ENCODE peak calls at places on chromosomes 2 and 18, in seven cellular contexts. One of them, this sample, is unnamed.

GRCh38 chr2:43343573-43344304 is 117.3 kb upstream of the ZFP36L2 start:
- DNase-seq in AG10803: peak
- DNase-seq in astrocyte: peak
- DNase-seq in WERI-Rb-1: no peak
- DNase-seq in kidney: no peak
- DNase-seq in foreskin fibroblast: peak
- DNase-seq in AG09319: peak
- DNase-seq in this sample: no peak

GRCh38 chr2:60440080-60440753 is 113.2 kb downstream of the BCL11A start:
- DNase-seq in astrocyte: no peak
- DNase-seq in WERI-Rb-1: no peak
- DNase-seq in AG10803: no peak
- DNase-seq in foreskin fibroblast: no peak
- DNase-seq in kidney: no peak
- DNase-seq in AG09319: no peak
- DNase-seq in this sample: no peak

GRCh38 chr2:241901500-241902351 is 32.2 kb downstream of the RTP5 start:
- DNase-seq in AG09319: no peak
- DNase-seq in WERI-Rb-1: no peak
- DNase-seq in kidney: peak
- DNase-seq in AG10803: no peak
- DNase-seq in foreskin fibroblast: no peak
- DNase-seq in astrocyte: no peak
- DNase-seq in this sample: no peak

GRCh38 chr2:159202568-159203071 is 83.9 kb downstream of the WDSUB1 start:
- DNase-seq in AG10803: peak
- DNase-seq in AG09319: peak
- DNase-seq in foreskin fibroblast: peak
- DNase-seq in astrocyte: peak
- DNase-seq in kidney: no peak
- DNase-seq in WERI-Rb-1: no peak
- DNase-seq in this sample: no peak

GRCh38 chr2:132439703-132440398 is 23.2 kb downstream of the GPR39 start:
- DNase-seq in kidney: no peak
- DNase-seq in AG10803: peak
- DNase-seq in AG09319: no peak
- DNase-seq in astrocyte: peak
- DNase-seq in foreskin fibroblast: no peak
- DNase-seq in WERI-Rb-1: no peak
- DNase-seq in this sample: no peak

GRCh38 chr2:216632321-216632951 is 784 bp upstream of the IGFBP2 start:
- DNase-seq in AG09319: no peak
- DNase-seq in WERI-Rb-1: no peak
- DNase-seq in kidney: no peak
- DNase-seq in astrocyte: no peak
- DNase-seq in foreskin fibroblast: no peak
- DNase-seq in AG10803: no peak
- DNase-seq in this sample: no peak

GRCh38 chr2:37670378-37671012 is 947 bp downstream of the CDC42EP3 start:
- DNase-seq in AG10803: no peak
- DNase-seq in foreskin fibroblast: no peak
- DNase-seq in AG09319: no peak
- DNase-seq in WERI-Rb-1: no peak
- DNase-seq in astrocyte: no peak
- DNase-seq in kidney: no peak
- DNase-seq in this sample: no peak

GRCh38 chr2:25512707-25513106 is 160.7 kb downstream of the DTNB start:
- DNase-seq in AG09319: no peak
- DNase-seq in AG10803: no peak
- DNase-seq in WERI-Rb-1: no peak
- DNase-seq in astrocyte: peak
- DNase-seq in kidney: no peak
- DNase-seq in foreskin fibroblast: no peak
- DNase-seq in this sample: no peak

GRCh38 chr2:219520079-219520478 is 5.8 kb downstream of the ASIC4 start:
- DNase-seq in foreskin fibroblast: no peak
- DNase-seq in WERI-Rb-1: peak
- DNase-seq in astrocyte: no peak
- DNase-seq in AG10803: no peak
- DNase-seq in AG09319: no peak
- DNase-seq in kidney: no peak
- DNase-seq in this sample: no peak

GRCh38 chr2:191739194-191739593 is 61.3 kb downstream of the NABP1 start:
- DNase-seq in foreskin fibroblast: no peak
- DNase-seq in AG09319: no peak
- DNase-seq in AG10803: no peak
- DNase-seq in astrocyte: no peak
- DNase-seq in WERI-Rb-1: no peak
- DNase-seq in kidney: no peak
- DNase-seq in this sample: no peak

GRCh38 chr2:3644891-3645605 is 13.0 kb upstream of the ALLC start:
- DNase-seq in kidney: no peak
- DNase-seq in AG09319: no peak
- DNase-seq in foreskin fibroblast: no peak
- DNase-seq in astrocyte: no peak
- DNase-seq in WERI-Rb-1: peak
- DNase-seq in AG10803: no peak
- DNase-seq in this sample: no peak

GRCh38 chr2:105736145-105736544 is 8.6 kb upstream of the NCK2 start:
- DNase-seq in AG09319: no peak
- DNase-seq in foreskin fibroblast: no peak
- DNase-seq in kidney: no peak
- DNase-seq in astrocyte: no peak
- DNase-seq in WERI-Rb-1: no peak
- DNase-seq in AG10803: no peak
- DNase-seq in this sample: no peak

GRCh38 chr18:21682276-21683051 is 22.1 kb downstream of the ABHD3 start:
- DNase-seq in kidney: no peak
- DNase-seq in astrocyte: peak
- DNase-seq in AG09319: no peak
- DNase-seq in WERI-Rb-1: no peak
- DNase-seq in AG10803: peak
- DNase-seq in foreskin fibroblast: peak
- DNase-seq in this sample: no peak

GRCh38 chr2:8662239-8662879 is 19.5 kb upstream of the ID2 start:
- DNase-seq in AG10803: peak
- DNase-seq in foreskin fibroblast: peak
- DNase-seq in astrocyte: peak
- DNase-seq in AG09319: no peak
- DNase-seq in kidney: peak
- DNase-seq in WERI-Rb-1: no peak
- DNase-seq in this sample: no peak

GRCh38 chr2:135985826-135986393 is 484 bp upstream of the DARS1 start:
- DNase-seq in AG10803: no peak
- DNase-seq in foreskin fibroblast: no peak
- DNase-seq in AG09319: no peak
- DNase-seq in kidney: no peak
- DNase-seq in astrocyte: no peak
- DNase-seq in WERI-Rb-1: no peak
- DNase-seq in this sample: no peak

GRCh38 chr2:74502720-74503505 is 3.5 kb upstream of the LBX2 start:
- DNase-seq in astrocyte: peak
- DNase-seq in foreskin fibroblast: peak
- DNase-seq in WERI-Rb-1: no peak
- DNase-seq in kidney: peak
- DNase-seq in AG10803: peak
- DNase-seq in AG09319: peak
- DNase-seq in this sample: no peak
- TF ChIP-seq CTCF in astrocyte: no peak
- TF ChIP-seq CTCF in foreskin fibroblast: peak
- TF ChIP-seq CTCF in WERI-Rb-1: no peak
- TF ChIP-seq CTCF in kidney: no peak
- TF ChIP-seq CTCF in AG10803: peak
- TF ChIP-seq CTCF in AG09319: peak
- TF ChIP-seq CTCF in this sample: no peak

DNA sequence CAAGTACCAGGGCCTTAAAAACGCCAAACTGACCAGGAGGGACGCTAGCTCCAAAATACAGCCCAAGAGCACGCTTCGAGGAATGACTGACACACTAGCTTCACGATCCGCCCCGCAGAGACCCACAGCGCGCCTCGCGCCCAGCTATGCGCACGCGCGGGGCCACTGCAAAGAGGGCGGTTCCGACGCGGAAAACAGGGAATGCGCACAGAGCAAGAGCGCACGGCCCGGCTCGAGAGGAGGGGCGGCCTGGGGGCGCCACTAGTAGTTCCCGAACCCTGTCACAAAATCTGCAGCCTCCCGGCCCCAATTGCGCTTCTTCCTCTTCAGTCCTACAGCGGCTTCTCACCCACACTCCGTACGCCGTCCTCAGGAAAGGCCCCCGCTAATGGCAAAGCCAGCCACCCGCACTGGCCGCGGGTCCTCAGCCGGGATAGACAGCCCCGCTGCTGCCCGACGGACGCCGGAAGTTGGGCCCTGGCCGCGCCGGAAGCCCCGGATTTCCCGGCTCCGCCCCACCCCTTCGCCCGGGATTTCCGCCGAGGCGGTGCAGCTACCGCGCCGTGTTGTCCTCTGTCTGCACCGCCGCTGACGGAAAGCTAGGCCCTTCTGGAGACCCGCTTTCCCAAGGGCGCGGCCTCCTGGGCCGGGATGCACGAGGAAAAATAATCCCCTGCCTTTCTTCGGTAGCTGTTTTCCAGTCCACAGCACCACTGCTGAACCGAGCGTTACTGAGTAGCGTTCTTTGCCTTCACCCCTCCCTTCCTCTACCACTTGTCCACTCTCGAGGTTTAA is at the start of gene HDHD2:
- DNase-seq in WERI-Rb-1: peak
- DNase-seq in astrocyte: peak
- DNase-seq in AG10803: peak
- DNase-seq in kidney: peak
- DNase-seq in AG09319: no peak
- DNase-seq in foreskin fibroblast: peak
- DNase-seq in this sample: peak
- TF ChIP-seq CTCF in WERI-Rb-1: peak
- TF ChIP-seq CTCF in astrocyte: no peak
- TF ChIP-seq CTCF in AG10803: no peak
- TF ChIP-seq CTCF in kidney: no peak
- TF ChIP-seq CTCF in AG09319: no peak
- TF ChIP-seq CTCF in foreskin fibroblast: no peak
- TF ChIP-seq CTCF in this sample: peak

GRCh38 chr2:106843910-106844250 is 42.1 kb downstream of the ST6GAL2 start:
- DNase-seq in astrocyte: no peak
- DNase-seq in AG09319: no peak
- DNase-seq in AG10803: no peak
- DNase-seq in WERI-Rb-1: no peak
- DNase-seq in kidney: no peak
- DNase-seq in foreskin fibroblast: no peak
- DNase-seq in this sample: no peak

GRCh38 chr2:106845716-106846115 is 40.3 kb downstream of the ST6GAL2 start:
- DNase-seq in foreskin fibroblast: no peak
- DNase-seq in kidney: no peak
- DNase-seq in astrocyte: no peak
- DNase-seq in WERI-Rb-1: no peak
- DNase-seq in AG10803: no peak
- DNase-seq in AG09319: no peak
- DNase-seq in this sample: no peak

GRCh38 chr2:106843001-106843909 is 42.7 kb downstream of the ST6GAL2 start:
- DNase-seq in foreskin fibroblast: no peak
- DNase-seq in AG10803: no peak
- DNase-seq in AG09319: no peak
- DNase-seq in astrocyte: no peak
- DNase-seq in kidney: peak
- DNase-seq in WERI-Rb-1: no peak
- DNase-seq in this sample: no peak

GRCh38 chr2:106841886-106842645 is 43.9 kb downstream of the ST6GAL2 start:
- DNase-seq in AG10803: no peak
- DNase-seq in astrocyte: no peak
- DNase-seq in AG09319: no peak
- DNase-seq in foreskin fibroblast: no peak
- DNase-seq in WERI-Rb-1: no peak
- DNase-seq in kidney: no peak
- DNase-seq in this sample: no peak

DNA sequence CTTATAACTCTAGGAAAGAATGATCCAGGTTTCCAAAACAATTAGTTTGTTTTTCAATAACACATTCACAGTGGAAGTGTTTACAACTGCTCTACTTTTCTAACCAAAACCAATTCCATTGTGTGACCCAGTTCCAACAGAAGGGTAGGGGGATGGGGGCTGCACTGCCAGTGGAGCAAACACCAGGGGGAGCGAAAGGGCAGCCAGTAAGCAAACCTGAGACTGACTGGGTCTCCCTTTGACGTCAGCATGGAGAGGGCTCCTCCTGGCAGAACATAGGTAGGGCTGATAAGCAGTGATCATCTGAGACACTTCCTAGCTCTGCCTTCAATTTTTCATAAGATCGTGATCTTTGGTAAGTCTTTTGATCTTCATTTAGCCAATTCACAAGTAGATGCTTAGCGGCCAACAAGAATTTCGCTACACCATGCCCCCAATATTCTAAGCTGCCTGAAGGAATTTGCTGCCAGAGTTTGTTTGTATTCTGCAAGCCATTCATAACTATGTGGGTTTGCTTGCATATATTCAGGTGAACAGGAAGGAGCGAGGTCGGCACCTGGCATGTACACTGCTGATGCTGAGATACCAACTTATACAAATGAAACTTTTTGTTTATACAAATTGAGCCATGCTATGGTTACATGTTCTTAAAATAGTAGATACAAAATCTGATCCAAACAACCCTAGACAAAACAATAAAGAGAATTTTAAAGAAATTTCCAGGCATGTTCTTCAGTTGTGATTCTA is 45.9 kb downstream of the ST6GAL2 start:
- DNase-seq in AG09319: no peak
- DNase-seq in WERI-Rb-1: peak
- DNase-seq in foreskin fibroblast: no peak
- DNase-seq in kidney: no peak
- DNase-seq in AG10803: no peak
- DNase-seq in astrocyte: no peak
- DNase-seq in this sample: no peak
- TF ChIP-seq CTCF in AG09319: no peak
- TF ChIP-seq CTCF in WERI-Rb-1: peak
- TF ChIP-seq CTCF in foreskin fibroblast: peak
- TF ChIP-seq CTCF in kidney: no peak
- TF ChIP-seq CTCF in AG10803: no peak
- TF ChIP-seq CTCF in astrocyte: peak
- TF ChIP-seq CTCF in this sample: no peak

GRCh38 chr2:143843696-143844095 is 676.2 kb downstream of the ZEB2 start:
- DNase-seq in WERI-Rb-1: no peak
- DNase-seq in astrocyte: no peak
- DNase-seq in foreskin fibroblast: no peak
- DNase-seq in kidney: no peak
- DNase-seq in AG09319: no peak
- DNase-seq in AG10803: no peak
- DNase-seq in this sample: no peak

GRCh38 chr2:143839456-143839855 is 680.5 kb downstream of the ZEB2 start:
- DNase-seq in foreskin fibroblast: no peak
- DNase-seq in kidney: no peak
- DNase-seq in AG10803: no peak
- DNase-seq in astrocyte: no peak
- DNase-seq in AG09319: no peak
- DNase-seq in WERI-Rb-1: no peak
- DNase-seq in this sample: no peak

GRCh38 chr2:143842836-143843235 is 677.1 kb downstream of the ZEB2 start:
- DNase-seq in foreskin fibroblast: peak
- DNase-seq in WERI-Rb-1: no peak
- DNase-seq in AG10803: peak
- DNase-seq in astrocyte: no peak
- DNase-seq in kidney: no peak
- DNase-seq in AG09319: no peak
- DNase-seq in this sample: no peak

GRCh38 chr2:143840601-143841000 is 679.3 kb downstream of the ZEB2 start:
- DNase-seq in astrocyte: no peak
- DNase-seq in WERI-Rb-1: no peak
- DNase-seq in kidney: no peak
- DNase-seq in AG10803: no peak
- DNase-seq in AG09319: no peak
- DNase-seq in foreskin fibroblast: no peak
- DNase-seq in this sample: no peak

GRCh38 chr2:143841935-143842334 is 678.0 kb downstream of the ZEB2 start:
- DNase-seq in WERI-Rb-1: peak
- DNase-seq in AG10803: peak
- DNase-seq in AG09319: no peak
- DNase-seq in kidney: no peak
- DNase-seq in astrocyte: no peak
- DNase-seq in foreskin fibroblast: no peak
- DNase-seq in this sample: no peak
- TF ChIP-seq CTCF in WERI-Rb-1: peak
- TF ChIP-seq CTCF in AG10803: peak
- TF ChIP-seq CTCF in AG09319: peak
- TF ChIP-seq CTCF in kidney: no peak
- TF ChIP-seq CTCF in astrocyte: no peak
- TF ChIP-seq CTCF in foreskin fibroblast: no peak
- TF ChIP-seq CTCF in this sample: no peak